ENCODE peak calls at places on chromosomes 16 and 17, in five cellular contexts. W, V, S, B and F are unnamed samples.

GRCh38 chr16:81846105-81846504 is 67.0 kb downstream of the PLCG2 start:
- DNase-seq in W (no peak), V (no peak), S (no peak), B (no peak), F (no peak)

GRCh38 chr17:58308985-58309917 is 19.3 kb downstream of the TSPOAP1 start:
- DNase-seq in W (no peak), V (no peak), S (no peak), B (no peak), F (no peak)

GRCh38 chr16:11665071-11665491 is 3.2 kb upstream of the SNN start:
- DNase-seq in W (no peak), V (no peak), S (no peak), B (no peak), F (no peak)

GRCh38 chr17:9022553-9023388 is 1.5 kb downstream of the NTN1 start:
- DNase-seq in W (peak; percentile 18), V (no peak), S (no peak), B (no peak), F (peak; percentile 14)

GRCh38 chr17:1108560-1108809 is 71.3 kb downstream of the ABR start:
- DNase-seq in W (no peak), V (no peak), S (no peak), B (no peak), F (no peak)

GRCh38 chr17:10737168-10737622 is 7.4 kb upstream of the TMEM220 start:
- DNase-seq in W (peak; percentile 74), V (peak; percentile 55), S (no peak), B (peak; percentile 24), F (peak; percentile 76)

GRCh38 chr17:75152971-75153853 is 1.1 kb downstream of the JPT1 start:
- DNase-seq in W (peak; percentile 24), V (peak; percentile 28), S (no peak), B (no peak), F (peak; percentile 33)

GRCh38 chr16:51009359-51009758 is 141.7 kb downstream of the SALL1 start:
- DNase-seq in W (no peak), V (no peak), S (no peak), B (no peak), F (no peak)

DNA sequence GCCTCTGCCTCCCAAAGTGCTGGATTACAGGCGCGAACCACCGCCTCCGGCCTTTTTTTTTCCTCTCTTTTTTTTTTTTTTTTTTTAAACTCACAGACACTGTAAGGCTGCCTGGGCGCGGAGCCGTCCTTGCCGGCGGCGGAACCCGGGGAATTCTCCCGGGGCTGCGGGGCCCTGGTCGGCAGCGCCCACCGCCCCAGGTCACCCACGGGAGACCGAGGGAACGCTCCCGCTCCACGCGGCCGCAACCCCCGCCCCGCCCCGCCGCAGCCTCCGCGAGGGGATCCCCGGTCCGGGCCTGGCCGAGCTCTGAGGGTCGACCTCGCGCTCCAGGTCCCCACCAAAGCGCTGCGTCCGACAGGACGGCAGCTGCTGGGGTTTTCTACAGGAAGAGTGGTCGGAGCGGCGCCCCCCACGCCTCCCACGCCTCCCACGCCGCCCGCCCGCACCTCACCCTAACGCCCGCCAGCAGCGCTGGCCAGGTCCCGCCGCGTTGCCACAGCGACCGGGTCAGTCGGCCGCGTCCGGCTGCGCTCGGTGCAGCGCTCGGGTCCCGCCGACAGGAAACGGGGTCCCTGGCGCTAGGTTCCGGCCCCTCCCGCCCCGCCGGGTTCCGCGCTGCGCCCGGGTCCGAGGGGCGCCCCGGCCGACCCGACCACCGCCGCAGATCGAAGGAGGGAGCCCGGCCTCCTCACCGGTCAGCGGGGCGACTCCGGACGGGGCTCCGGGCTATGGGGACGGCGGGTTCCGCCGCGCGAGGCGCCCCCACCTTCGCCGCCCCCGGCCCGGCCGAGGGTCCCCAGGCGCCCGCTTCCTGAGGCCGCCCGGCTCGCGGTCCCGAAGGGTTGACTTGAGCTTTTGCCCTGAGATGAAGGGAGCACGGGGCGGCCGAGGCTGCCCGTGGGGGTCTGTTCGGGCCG is at the start of gene CCDC57:
- DNase-seq in W (peak; percentile 89), V (peak; percentile 68), S (no peak), B (no peak), F (peak; percentile 79)
- TF ChIP-seq CTCF in W (no peak), V (no peak), S (no peak), B (no peak), F (no peak)

GRCh38 chr16:2911580-2912329 is at the start of gene FLYWCH1:
- DNase-seq in W (peak; percentile 99), V (peak; percentile 98), S (peak; percentile 84), B (peak; percentile 94), F (peak; percentile 99)
- H3K4me3 ChIP-seq in W (peak within 1 kb of the TSS; percentile 94), V (peak within 1 kb of the TSS; percentile 67), S (peak within 1 kb of the TSS; percentile 89), B (peak within 1 kb of the TSS; percentile 91), F (peak within 1 kb of the TSS; percentile 88)

GRCh38 chr17:77374170-77374936 is 233.6 kb downstream of the SEC14L1 start:
- DNase-seq in W (peak; percentile 93), V (peak; percentile 86), S (no peak), B (peak; percentile 74), F (peak; percentile 91)
- TF ChIP-seq CTCF in W (peak; percentile 44), V (peak; percentile 43), S (peak; percentile 47), B (peak; percentile 56), F (peak; percentile 48)

DNA sequence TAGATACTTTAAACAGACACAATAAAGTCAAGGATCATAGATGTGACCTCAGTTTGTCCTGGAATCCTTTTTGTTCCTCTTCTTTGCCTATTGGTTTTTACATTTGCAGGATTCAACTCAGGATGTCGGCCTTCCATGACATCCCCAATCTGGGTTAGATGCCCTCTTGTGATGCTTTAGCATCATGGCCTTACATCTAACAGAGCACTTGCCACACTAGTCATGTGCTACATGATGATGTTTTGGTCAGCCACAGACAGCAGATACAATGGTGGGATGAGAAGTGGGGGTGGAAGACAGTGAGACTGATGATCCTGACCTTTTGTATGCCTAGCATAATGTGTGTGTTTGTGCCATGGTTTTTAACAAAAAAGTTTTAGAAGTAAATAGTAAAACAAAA is 1.8 kb upstream of the SYNRG start:
- DNase-seq in W (no peak), V (peak; percentile 6), S (no peak), B (no peak), F (no peak)
- H3K4me3 ChIP-seq in W (no peak overlapping the region), V (no peak overlapping the region), S (no peak overlapping the region), B (no peak overlapping the region), F (no peak overlapping the region)

GRCh38 chr17:41532947-41533570 is 5.0 kb upstream of the KRT19 start:
- DNase-seq in W (no peak), V (no peak), S (no peak), B (no peak), F (no peak)

GRCh38 chr17:41529491-41529915 is 1.4 kb upstream of the KRT19 start:
- DNase-seq in W (no peak), V (no peak), S (no peak), B (no peak), F (no peak)

GRCh38 chr17:41528959-41529353 is 848 bp upstream of the KRT19 start:
- DNase-seq in W (no peak), V (no peak), S (no peak), B (no peak), F (no peak)

GRCh38 chr17:41531993-41532392 is 3.9 kb upstream of the KRT19 start:
- DNase-seq in W (no peak), V (no peak), S (no peak), B (no peak), F (no peak)

DNA sequence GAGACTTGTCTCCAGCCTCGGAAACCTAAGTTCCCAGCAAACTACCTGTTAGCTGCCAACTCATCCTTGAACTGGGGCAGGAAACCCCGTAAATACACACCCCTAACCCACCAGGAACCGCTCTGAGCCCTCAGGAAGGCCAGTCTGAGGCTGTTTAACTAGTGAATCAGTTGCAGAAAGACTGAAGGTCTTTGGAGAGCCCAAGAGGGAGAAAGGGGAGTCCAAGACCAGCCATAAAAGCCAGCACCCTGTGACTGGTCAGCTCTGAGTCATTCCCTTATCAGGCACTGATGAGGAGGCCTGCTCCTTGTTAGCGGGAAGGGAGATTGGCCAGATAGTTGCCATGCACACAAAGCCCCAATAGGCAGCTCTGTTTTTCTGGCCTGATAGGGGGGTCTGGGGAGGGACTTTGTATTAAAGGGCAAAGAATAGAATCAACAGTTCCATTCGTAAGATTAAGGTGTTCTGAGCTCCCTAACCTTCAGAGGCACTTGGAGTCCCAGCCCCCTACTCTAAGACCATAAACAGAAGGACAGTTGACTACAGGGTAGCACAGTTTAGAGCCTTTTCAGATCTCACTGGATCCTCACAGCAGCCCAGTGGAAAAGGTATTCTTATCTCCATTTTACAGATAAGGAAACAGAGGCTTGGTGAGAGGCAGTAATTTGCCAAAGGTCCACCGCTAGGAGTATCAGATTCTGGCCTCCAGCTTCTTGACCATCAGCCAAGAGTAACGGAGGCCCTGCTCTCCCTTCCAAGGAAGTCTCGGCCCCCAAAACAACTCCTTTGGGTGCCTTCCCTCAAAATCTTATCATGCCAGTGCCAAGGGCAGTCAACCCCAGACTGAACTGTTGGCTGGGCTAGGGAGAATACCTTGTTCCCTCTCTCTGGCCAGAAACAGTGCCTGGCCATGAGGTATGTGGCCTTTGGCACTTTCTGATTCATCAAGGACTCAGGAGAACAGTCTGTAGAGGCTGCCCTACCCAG is 2.2 kb upstream of the KRT19 start:
- DNase-seq in W (peak; percentile 91), V (peak; percentile 93), S (peak; percentile 75), B (peak; percentile 61), F (peak; percentile 89)
- TF ChIP-seq CTCF in W (peak; percentile 3), V (no peak), S (no peak), B (no peak), F (no peak)